ENCODE peak calls at places on chromosome 12, in eight cellular contexts. L, V, J, B, D, G, Q and S are unnamed samples.

GRCh38 chr12:92234533-92234932 is 88.9 kb upstream of the BTG1 start:
- DNase-seq in L (no peak), V (no peak), J (no peak), B (no peak), D (no peak), G (no peak), Q (no peak), S (no peak)

GRCh38 chr12:6615802-6616201 is 8.6 kb upstream of the CHD4 start:
- DNase-seq in L (no peak), V (no peak), J (no peak), B (no peak), D (no peak), G (no peak), Q (no peak), S (no peak)

GRCh38 chr12:112813836-112814235 is 22.3 kb downstream of the RPH3A start:
- DNase-seq in L (no peak), V (no peak), J (no peak), B (no peak), D (no peak), G (no peak), Q (no peak), S (no peak)

GRCh38 chr12:2925322-2925995 is 33.7 kb upstream of the TEAD4 start:
- DNase-seq in L (no peak), V (no peak), J (no peak), B (no peak), D (no peak), G (no peak), Q (no peak), S (no peak)

GRCh38 chr12:103780093-103780440 is 61.0 kb downstream of the NT5DC3 start:
- DNase-seq in L (no peak), V (no peak), J (no peak), B (no peak), D (no peak), G (no peak), Q (no peak), S (no peak)

GRCh38 chr12:103672401-103673119 is 85.5 kb downstream of the STAB2 start:
- DNase-seq in L (no peak), V (no peak), J (no peak), B (no peak), D (no peak), G (no peak), Q (no peak), S (no peak)

GRCh38 chr12:4855121-4855924 is 54.4 kb upstream of the KCNA1 start:
- DNase-seq in L (no peak), V (no peak), J (peak; percentile 85), B (peak; percentile 64), D (peak; percentile 60), G (no peak), Q (no peak), S (no peak)

GRCh38 chr12:51848843-51849735 is 571 bp upstream of the FIGNL2 start:
- DNase-seq in L (no peak), V (no peak), J (no peak), B (no peak), D (peak; percentile 39), G (no peak), Q (no peak), S (no peak)

GRCh38 chr12:113991224-113992044 is 25.3 kb upstream of the RBM19 start:
- DNase-seq in L (no peak), V (no peak), J (no peak), B (no peak), D (no peak), G (no peak), Q (no peak), S (no peak)

GRCh38 chr12:89517648-89518047 is 6.9 kb downstream of the GALNT4 start:
- DNase-seq in L (no peak), V (no peak), J (no peak), B (no peak), D (no peak), G (no peak), Q (no peak), S (no peak)
- H3K27ac ChIP-seq in L (no peak overlapping the region), V (no peak overlapping the region), J (no peak overlapping the region), B (no peak overlapping the region), D (no peak overlapping the region), G (no peak overlapping the region), Q (no peak overlapping the region), S (no peak overlapping the region)

GRCh38 chr12:13383379-13383778 is 186.9 kb downstream of the EMP1 start:
- DNase-seq in L (no peak), V (no peak), J (no peak), B (no peak), D (no peak), G (no peak), Q (no peak), S (no peak)
- H3K27ac ChIP-seq in L (no peak overlapping the region), V (no peak overlapping the region), J (no peak overlapping the region), B (no peak overlapping the region), D (no peak overlapping the region), G (no peak overlapping the region), Q (no peak overlapping the region), S (no peak overlapping the region)

GRCh38 chr12:65894127-65894526 is 69.8 kb downstream of the HMGA2 start:
- DNase-seq in L (no peak), V (no peak), J (no peak), B (no peak), D (no peak), G (no peak), Q (no peak), S (no peak)

GRCh38 chr12:65895031-65895430 is 70.7 kb downstream of the HMGA2 start:
- DNase-seq in L (no peak), V (no peak), J (no peak), B (no peak), D (no peak), G (no peak), Q (no peak), S (no peak)

GRCh38 chr12:65895759-65896656 is 71.7 kb downstream of the HMGA2 start:
- DNase-seq in L (no peak), V (no peak), J (no peak), B (no peak), D (no peak), G (no peak), Q (no peak), S (no peak)

GRCh38 chr12:65892905-65893304 is 68.6 kb downstream of the HMGA2 start:
- DNase-seq in L (no peak), V (no peak), J (no peak), B (no peak), D (no peak), G (no peak), Q (no peak), S (no peak)

DNA sequence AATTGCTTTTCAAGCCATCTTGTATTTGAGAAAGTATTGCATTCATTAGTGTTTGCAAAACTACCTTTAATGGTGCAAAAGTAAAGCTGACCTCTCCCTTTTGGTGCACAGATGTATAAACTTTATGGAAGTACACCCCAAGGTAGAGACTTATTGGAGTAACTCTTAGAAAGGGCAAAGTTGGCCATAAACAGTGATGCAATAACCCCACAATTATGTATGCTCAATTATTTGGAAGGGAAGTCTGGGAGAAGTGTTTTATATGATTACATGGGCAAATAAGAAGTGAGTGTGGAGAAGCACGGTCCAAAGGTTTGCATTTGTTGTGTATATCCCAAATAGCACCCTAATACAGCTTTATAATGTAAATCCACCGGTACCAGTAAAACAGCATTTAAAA is 70.3 kb downstream of the HMGA2 start:
- DNase-seq in L (no peak), V (no peak), J (no peak), B (no peak), D (no peak), G (no peak), Q (no peak), S (no peak)
- H3K27ac ChIP-seq in L (no peak overlapping the region), V (no peak overlapping the region), J (no peak overlapping the region), B (no peak overlapping the region), D (no peak overlapping the region), G (no peak overlapping the region), Q (no peak overlapping the region), S (no peak overlapping the region)

GRCh38 chr12:68332726-68333630 is 816 bp upstream of the MDM1 start:
- DNase-seq in L (no peak), V (no peak), J (no peak), B (no peak), D (no peak), G (no peak), Q (no peak), S (no peak)

GRCh38 chr12:68334136-68334535 is 2.0 kb upstream of the MDM1 start:
- DNase-seq in L (no peak), V (no peak), J (peak; percentile 8), B (no peak), D (no peak), G (no peak), Q (no peak), S (no peak)

GRCh38 chr12:68331869-68332725 is at the start of gene MDM1:
- DNase-seq in L (peak; percentile 88), V (peak; percentile 97), J (peak; percentile 99), B (peak; percentile 98), D (peak; percentile 99), G (peak; percentile 97), Q (peak; percentile 98), S (peak; percentile 97)

GRCh38 chr12:68327896-68328295 is 4.3 kb downstream of the MDM1 start:
- DNase-seq in L (no peak), V (no peak), J (no peak), B (no peak), D (no peak), G (no peak), Q (no peak), S (no peak)

DNA sequence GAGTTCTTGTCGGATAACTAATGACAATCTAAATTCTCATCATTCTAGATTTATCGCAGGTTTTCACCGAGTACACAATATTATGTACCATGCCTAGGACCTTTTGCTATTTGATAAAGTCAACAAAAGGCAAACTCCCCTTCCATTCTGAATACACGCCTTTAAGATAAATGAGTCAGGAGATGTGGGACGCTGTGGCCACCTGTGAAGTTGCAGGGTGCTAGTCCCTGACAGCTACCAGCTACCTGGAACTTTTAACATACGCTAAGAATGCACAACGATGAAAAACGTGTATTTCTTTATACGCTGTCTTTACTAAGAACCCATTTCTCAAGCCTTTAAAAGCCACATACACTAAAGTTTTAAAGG is 678 bp downstream of the MDM1 start:
- DNase-seq in L (no peak), V (no peak), J (peak; percentile 27), B (no peak), D (no peak), G (no peak), Q (no peak), S (no peak)
- H3K27ac ChIP-seq in L (no peak overlapping the region), V (peak overlapping the region; percentile 59), J (peak overlapping the region; percentile 52), B (peak overlapping the region; percentile 60), D (no peak overlapping the region), G (no peak overlapping the region), Q (peak overlapping the region; percentile 43), S (no peak overlapping the region)

GRCh38 chr12:123133701-123134100 is 17.2 kb downstream of the PITPNM2 start:
- DNase-seq in L (no peak), V (no peak), J (no peak), B (no peak), D (no peak), G (no peak), Q (no peak), S (no peak)

GRCh38 chr12:123129651-123130050 is 21.2 kb downstream of the PITPNM2 start:
- DNase-seq in L (no peak), V (no peak), J (no peak), B (no peak), D (no peak), G (no peak), Q (no peak), S (no peak)

GRCh38 chr12:123132951-123133619 is 17.8 kb downstream of the PITPNM2 start:
- DNase-seq in L (no peak), V (no peak), J (no peak), B (no peak), D (no peak), G (no peak), Q (no peak), S (no peak)

GRCh38 chr12:123131879-123132402 is 18.9 kb downstream of the PITPNM2 start:
- DNase-seq in L (no peak), V (no peak), J (peak; percentile 68), B (peak; percentile 20), D (no peak), G (peak; percentile 56), Q (no peak), S (no peak)

GRCh38 chr12:123131291-123131831 is 19.5 kb downstream of the PITPNM2 start:
- DNase-seq in L (no peak), V (no peak), J (no peak), B (no peak), D (no peak), G (no peak), Q (no peak), S (no peak)
- H3K27ac ChIP-seq in L (no peak overlapping the region), V (peak overlapping the region; percentile 80), J (no peak overlapping the region), B (peak overlapping the region; percentile 14), D (peak overlapping the region; percentile 49), G (peak overlapping the region; percentile 74), Q (peak overlapping the region; percentile 12), S (peak overlapping the region; percentile 28)